ENCODE peak calls at places on chromosome 1, in six cellular contexts. X is fibroblast of the aortic adventitia, V is body of pancreas, D is NB4, K is fibroblast of mammary gland, N is tibial nerve. Q is an unnamed sample.
A peak's percentile ranks its signal among the peaks of the same experiment; 100 is the strongest.

GRCh38 chr1:19676438-19676922 is 11.8 kb downstream of the HTR6 start:
- DNase-seq in X (peak; percentile 100), K (peak; percentile 96), N (peak; percentile 68), D (peak; percentile 55), V (peak; percentile 54), Q (peak; percentile 63)

GRCh38 chr1:183234660-183235476 is 48.8 kb downstream of the LAMC2 start:
- DNase-seq in N (peak; percentile 77), K (peak; percentile 98), V (peak; percentile 49), D (peak; percentile 61), X (peak; percentile 99), Q (peak; percentile 95)

GRCh38 chr1:236426215-236426614 is 32.1 kb downstream of the EDARADD start:
- DNase-seq in V (no peak), K (no peak), D (no peak), N (no peak), X (no peak), Q (no peak)

GRCh38 chr1:223141021-223141420 is 2.0 kb downstream of the TLR5 start:
- DNase-seq in D (no peak), N (no peak), K (no peak), V (peak; percentile 47), X (no peak), Q (no peak)

GRCh38 chr1:79849388-79849787 is 842.9 kb upstream of the ADGRL4 start:
- DNase-seq in K (no peak), V (no peak), D (no peak), N (no peak), X (no peak), Q (no peak)

GRCh38 chr1:243731301-243731891 is 118.6 kb downstream of the AKT3 start:
- DNase-seq in X (no peak), V (peak; percentile 64), N (peak; percentile 49), D (peak; percentile 94), K (no peak), Q (no peak)

GRCh38 chr1:159780583-159781582 is at the start of gene DUSP23:
- DNase-seq in N (peak; percentile 96), K (peak; percentile 98), D (peak; percentile 56), V (peak; percentile 98), X (peak; percentile 98), Q (peak; percentile 94)

GRCh38 chr1:153608742-153609584 is 4.0 kb downstream of the S100A16 start:
- DNase-seq in N (peak; percentile 69), D (peak; percentile 82), V (peak; percentile 46), X (peak; percentile 84), K (peak; percentile 98), Q (peak; percentile 69)

GRCh38 chr1:15758953-15759661 is 512 bp downstream of the FBLIM1 start:
- DNase-seq in N (no peak), V (peak; percentile 40), K (no peak), X (no peak), D (no peak), Q (no peak)

GRCh38 chr1:28417441-28418277 is 48.1 kb downstream of the PHACTR4 start:
- DNase-seq in K (peak; percentile 74), X (peak; percentile 73), D (peak; percentile 32), V (peak; percentile 20), N (no peak), Q (peak; percentile 74)
- H3K4me3 ChIP-seq in K (no peak overlapping the region), X (peak overlapping the region; percentile 20), D (no peak overlapping the region), V (no peak overlapping the region), N (no peak overlapping the region), Q (no peak overlapping the region)

DNA sequence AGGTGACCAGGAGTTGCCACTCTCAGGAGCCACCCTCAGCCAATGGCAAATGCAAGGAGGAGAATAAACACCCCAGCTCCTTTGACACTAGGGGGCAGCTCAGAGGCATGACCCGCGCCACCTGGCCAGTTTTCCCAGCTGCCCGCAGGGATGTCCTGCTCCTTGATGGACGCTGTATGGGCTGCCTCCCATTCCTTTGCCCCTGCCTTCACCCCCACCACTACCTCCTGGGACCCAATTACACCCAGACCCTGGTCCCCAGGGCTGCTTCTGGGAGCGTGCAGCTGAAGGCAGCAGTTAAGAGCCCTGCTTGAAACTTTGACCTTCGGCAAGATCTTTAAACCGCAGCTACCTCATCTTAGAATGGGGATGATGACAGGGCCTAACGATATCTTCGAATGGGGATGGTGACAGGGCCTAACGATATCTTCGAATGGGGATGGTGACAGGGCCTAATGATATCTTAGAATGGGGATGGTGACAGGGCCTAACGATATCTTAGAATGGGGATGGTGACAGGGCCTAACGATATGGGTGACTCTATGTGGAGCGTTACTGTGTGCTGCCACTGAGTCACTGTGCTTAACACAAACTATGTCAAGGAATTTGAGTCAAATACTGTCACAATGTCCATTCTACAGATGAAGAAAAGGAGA is 163.0 kb upstream of the KAZN start:
- DNase-seq in N (no peak), K (no peak), X (no peak), D (no peak), V (peak; percentile 42), Q (no peak)
- TF ChIP-seq CTCF in N (no peak), K (peak; percentile 23), X (no peak), D (peak; percentile 5), V (peak; percentile 21), Q (no peak)

GRCh38 chr1:202234331-202235002 is 40.9 kb downstream of the LGR6 start:
- DNase-seq in N (no peak), V (no peak), D (no peak), X (peak; percentile 57), K (peak; percentile 18), Q (no peak)

GRCh38 chr1:202237052-202237451 is 43.5 kb downstream of the LGR6 start:
- DNase-seq in N (no peak), V (peak; percentile 19), D (peak; percentile 58), X (no peak), K (peak; percentile 24), Q (no peak)

GRCh38 chr1:202233824-202234223 is 40.2 kb downstream of the LGR6 start:
- DNase-seq in V (no peak), X (no peak), K (no peak), D (no peak), N (no peak), Q (no peak)

GRCh38 chr1:202235003-202235660 is 41.5 kb downstream of the LGR6 start:
- DNase-seq in X (no peak), V (no peak), N (no peak), K (no peak), D (no peak), Q (no peak)

GRCh38 chr1:202235856-202236837 is 42.5 kb downstream of the LGR6 start:
- DNase-seq in N (peak; percentile 52), D (peak; percentile 76), V (peak; percentile 83), X (peak; percentile 88), K (peak; percentile 91), Q (peak; percentile 67)
- H3K4me3 ChIP-seq in N (no peak overlapping the region), D (no peak overlapping the region), V (no peak overlapping the region), X (peak overlapping the region; percentile 6), K (peak overlapping the region; percentile 4), Q (peak overlapping the region; percentile 26)

GRCh38 chr1:245516178-245516829 is 361.5 kb downstream of the KIF26B start:
- DNase-seq in V (no peak), X (no peak), D (peak; percentile 92), N (no peak), K (peak; percentile 14), Q (no peak)
- TF ChIP-seq CTCF in V (peak; percentile 4), X (no peak), D (peak; percentile 56), N (no peak), K (peak; percentile 21), Q (no peak)

GRCh38 chr1:212289262-212290077 is 4.3 kb downstream of the PPP2R5A start:
- DNase-seq in D (no peak), X (no peak), N (no peak), V (no peak), K (no peak), Q (no peak)

GRCh38 chr1:212288614-212289013 is 3.4 kb downstream of the PPP2R5A start:
- DNase-seq in V (no peak), D (no peak), N (no peak), X (peak; percentile 61), K (peak; percentile 61), Q (no peak)

GRCh38 chr1:212286437-212287131 is 1.4 kb downstream of the PPP2R5A start:
- DNase-seq in K (peak; percentile 17), N (peak; percentile 28), V (no peak), X (peak; percentile 30), D (no peak), Q (no peak)

GRCh38 chr1:212285685-212286436 is 651 bp downstream of the PPP2R5A start:
- DNase-seq in V (peak; percentile 78), K (peak; percentile 40), D (peak; percentile 78), N (peak; percentile 30), X (peak; percentile 36), Q (no peak)

DNA sequence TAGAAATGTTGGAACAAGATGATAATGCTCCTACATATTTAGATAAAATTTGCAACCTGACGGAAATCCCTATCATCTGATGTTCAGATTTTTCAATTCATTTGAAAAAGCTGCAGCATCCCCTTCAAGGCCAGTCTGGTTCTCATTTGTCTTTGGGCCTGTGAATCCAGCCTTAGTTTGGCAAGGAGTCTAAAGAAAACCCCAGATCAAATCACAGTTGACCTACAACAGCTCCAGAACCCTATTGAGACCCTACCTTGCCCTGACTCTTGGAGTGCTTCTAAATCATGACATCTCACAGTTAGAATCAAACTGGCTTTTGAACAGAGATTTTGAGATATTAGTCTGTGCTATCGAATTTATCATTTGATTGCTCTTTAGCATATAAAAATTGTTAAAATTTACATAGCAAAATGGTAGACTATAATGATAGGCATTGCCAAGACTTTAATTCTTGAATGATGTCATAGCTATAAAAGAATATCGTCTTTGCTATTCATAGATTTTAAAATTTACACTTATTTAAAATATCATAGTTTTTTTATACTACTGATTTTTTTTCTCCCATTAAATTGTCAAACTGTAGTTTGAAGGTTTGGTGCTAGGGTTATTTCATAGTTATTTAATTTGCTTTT is 2.2 kb downstream of the PPP2R5A start:
- DNase-seq in V (no peak), N (no peak), X (no peak), D (no peak), K (no peak), Q (no peak)
- H3K4me3 ChIP-seq in V (no peak overlapping the region), N (peak overlapping the region; percentile 80), X (peak overlapping the region; percentile 94), D (peak overlapping the region; percentile 96), K (peak overlapping the region; percentile 93), Q (peak overlapping the region; percentile 21)

GRCh38 chr1:229341811-229342304 is 989 bp downstream of the CCSAP start:
- DNase-seq in V (no peak), D (peak; percentile 89), X (peak; percentile 9), N (no peak), K (peak; percentile 18), Q (no peak)

GRCh38 chr1:229344937-229345684 is 2.3 kb upstream of the CCSAP start:
- DNase-seq in D (no peak), V (no peak), K (no peak), X (peak; percentile 27), N (no peak), Q (no peak)

GRCh38 chr1:229344139-229344538 is 1.3 kb upstream of the CCSAP start:
- DNase-seq in N (no peak), X (no peak), K (peak; percentile 55), D (no peak), V (no peak), Q (no peak)

GRCh38 chr1:229342305-229342901 is 444 bp downstream of the CCSAP start:
- DNase-seq in V (peak; percentile 90), K (peak; percentile 42), X (peak; percentile 50), N (peak; percentile 76), D (peak; percentile 91), Q (no peak)

GRCh38 chr1:229342902-229343587 is at the start of gene CCSAP:
- DNase-seq in X (peak; percentile 29), D (peak; percentile 77), K (peak; percentile 25), N (peak; percentile 23), V (peak; percentile 56), Q (no peak)
- TF ChIP-seq CTCF in X (no peak), D (no peak), K (no peak), N (no peak), V (no peak), Q (no peak)

DNA sequence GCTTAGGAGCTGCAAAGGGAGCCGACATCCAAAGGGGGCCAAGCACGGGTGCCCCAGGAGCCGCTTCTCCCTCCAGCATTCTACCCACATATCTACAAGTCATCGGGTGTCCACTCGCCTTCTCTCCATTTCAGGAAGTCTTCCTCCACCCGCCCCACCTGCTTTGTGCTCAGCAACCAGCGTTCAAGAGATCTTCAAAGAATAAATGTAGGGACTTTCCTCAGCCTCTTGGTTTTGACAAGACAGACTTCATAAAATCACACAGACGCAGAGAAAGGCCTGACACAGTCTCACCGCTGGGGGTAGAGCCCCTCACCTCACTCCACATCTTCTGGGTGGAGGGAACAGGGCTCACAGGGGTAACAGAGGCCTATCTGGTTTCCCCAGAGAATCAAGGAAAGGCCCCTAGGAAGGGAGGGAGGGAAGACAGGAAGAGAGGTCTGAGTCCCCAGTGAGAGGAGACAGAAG is 49.5 kb downstream of the SSBP3 start:
- DNase-seq in N (no peak), K (no peak), V (no peak), X (no peak), D (no peak), Q (no peak)
- H3K4me3 ChIP-seq in N (no peak overlapping the region), K (no peak overlapping the region), V (no peak overlapping the region), X (no peak overlapping the region), D (no peak overlapping the region), Q (no peak overlapping the region)